ENCODE peak calls at places on chromosomes 3 and 15, in six cellular contexts. One of them, this sample, is unnamed.
A peak's percentile ranks its signal among the peaks of the same experiment; 100 is the strongest.

GRCh38 chr3:80350771-80351170 is 583.0 kb upstream of the ROBO1 start:
- DNase-seq in HepG2: no peak
- DNase-seq in stomach: no peak
- DNase-seq in erythroblast: no peak
- DNase-seq in body of pancreas: no peak
- DNase-seq in lower leg skin: no peak
- DNase-seq in this sample: no peak

GRCh38 chr3:159781867-159782266 is 206.8 kb upstream of the IL12A start:
- DNase-seq in HepG2: no peak
- DNase-seq in stomach: no peak
- DNase-seq in erythroblast: no peak
- DNase-seq in body of pancreas: no peak
- DNase-seq in lower leg skin: no peak
- DNase-seq in this sample: no peak

GRCh38 chr15:45549831-45550230 is 27.3 kb upstream of the SLC30A4 start:
- DNase-seq in HepG2: no peak
- DNase-seq in stomach: no peak
- DNase-seq in erythroblast: no peak
- DNase-seq in body of pancreas: no peak
- DNase-seq in lower leg skin: no peak
- DNase-seq in this sample: no peak

GRCh38 chr3:146536681-146537080 is 7.7 kb downstream of the PLSCR1 start:
- DNase-seq in HepG2: no peak
- DNase-seq in stomach: no peak
- DNase-seq in erythroblast: no peak
- DNase-seq in body of pancreas: no peak
- DNase-seq in lower leg skin: no peak
- DNase-seq in this sample: no peak

GRCh38 chr15:67685008-67685599 is 140.2 kb upstream of the SKOR1 start:
- DNase-seq in HepG2: peak; percentile 25
- DNase-seq in stomach: no peak
- DNase-seq in erythroblast: peak; percentile 63
- DNase-seq in body of pancreas: no peak
- DNase-seq in lower leg skin: no peak
- DNase-seq in this sample: no peak

GRCh38 chr3:76760336-76760735 is 279.6 kb upstream of the ROBO2 start:
- DNase-seq in HepG2: no peak
- DNase-seq in stomach: no peak
- DNase-seq in erythroblast: no peak
- DNase-seq in body of pancreas: no peak
- DNase-seq in lower leg skin: no peak
- DNase-seq in this sample: no peak

GRCh38 chr15:69862540-69862939 is 235.2 kb downstream of the TLE3 start:
- DNase-seq in HepG2: no peak
- DNase-seq in stomach: no peak
- DNase-seq in erythroblast: no peak
- DNase-seq in body of pancreas: no peak
- DNase-seq in lower leg skin: no peak
- DNase-seq in this sample: no peak

GRCh38 chr15:59662260-59662659 is 4.9 kb upstream of the GTF2A2 start:
- DNase-seq in HepG2: no peak
- DNase-seq in stomach: no peak
- DNase-seq in erythroblast: no peak
- DNase-seq in body of pancreas: no peak
- DNase-seq in lower leg skin: no peak
- DNase-seq in this sample: no peak

GRCh38 chr3:118369892-118370491 is 664.7 kb downstream of the IGSF11 start:
- DNase-seq in HepG2: no peak
- DNase-seq in stomach: no peak
- DNase-seq in erythroblast: no peak
- DNase-seq in body of pancreas: no peak
- DNase-seq in lower leg skin: no peak
- DNase-seq in this sample: no peak

GRCh38 chr3:4994823-4995499 is 15.7 kb downstream of the BHLHE40 start:
- DNase-seq in HepG2: peak; percentile 52
- DNase-seq in stomach: peak; percentile 59
- DNase-seq in erythroblast: peak; percentile 65
- DNase-seq in body of pancreas: peak; percentile 66
- DNase-seq in lower leg skin: peak; percentile 95
- DNase-seq in this sample: peak; percentile 52

DNA sequence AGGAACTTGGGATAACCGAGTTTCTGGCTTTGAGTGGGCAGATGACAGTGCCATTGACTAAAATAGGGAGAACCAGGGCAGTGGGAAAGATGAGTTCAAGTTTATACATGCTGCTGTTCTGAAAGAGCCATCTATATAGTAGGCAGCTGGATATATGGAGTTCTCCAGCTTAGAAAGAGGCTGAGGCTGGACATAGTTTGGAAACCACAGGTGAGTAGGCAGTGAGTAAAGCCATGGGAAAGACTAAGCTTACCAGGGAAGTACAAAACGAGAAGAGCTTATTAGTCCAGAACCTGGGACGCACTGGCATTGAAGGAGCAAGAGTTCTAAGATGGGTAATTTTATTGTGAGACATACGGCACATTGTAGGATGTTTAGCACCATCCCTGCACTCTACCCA is 54.2 kb downstream of the MSL2 start:
- DNase-seq in HepG2: no peak
- DNase-seq in stomach: no peak
- DNase-seq in erythroblast: no peak
- DNase-seq in body of pancreas: no peak
- DNase-seq in lower leg skin: no peak
- DNase-seq in this sample: no peak
- TF ChIP-seq POLR2A in HepG2: no peak
- TF ChIP-seq POLR2A in stomach: no peak
- TF ChIP-seq POLR2A in erythroblast: no peak
- TF ChIP-seq POLR2A in body of pancreas: no peak
- TF ChIP-seq POLR2A in lower leg skin: no peak
- TF ChIP-seq POLR2A in this sample: no peak

DNA sequence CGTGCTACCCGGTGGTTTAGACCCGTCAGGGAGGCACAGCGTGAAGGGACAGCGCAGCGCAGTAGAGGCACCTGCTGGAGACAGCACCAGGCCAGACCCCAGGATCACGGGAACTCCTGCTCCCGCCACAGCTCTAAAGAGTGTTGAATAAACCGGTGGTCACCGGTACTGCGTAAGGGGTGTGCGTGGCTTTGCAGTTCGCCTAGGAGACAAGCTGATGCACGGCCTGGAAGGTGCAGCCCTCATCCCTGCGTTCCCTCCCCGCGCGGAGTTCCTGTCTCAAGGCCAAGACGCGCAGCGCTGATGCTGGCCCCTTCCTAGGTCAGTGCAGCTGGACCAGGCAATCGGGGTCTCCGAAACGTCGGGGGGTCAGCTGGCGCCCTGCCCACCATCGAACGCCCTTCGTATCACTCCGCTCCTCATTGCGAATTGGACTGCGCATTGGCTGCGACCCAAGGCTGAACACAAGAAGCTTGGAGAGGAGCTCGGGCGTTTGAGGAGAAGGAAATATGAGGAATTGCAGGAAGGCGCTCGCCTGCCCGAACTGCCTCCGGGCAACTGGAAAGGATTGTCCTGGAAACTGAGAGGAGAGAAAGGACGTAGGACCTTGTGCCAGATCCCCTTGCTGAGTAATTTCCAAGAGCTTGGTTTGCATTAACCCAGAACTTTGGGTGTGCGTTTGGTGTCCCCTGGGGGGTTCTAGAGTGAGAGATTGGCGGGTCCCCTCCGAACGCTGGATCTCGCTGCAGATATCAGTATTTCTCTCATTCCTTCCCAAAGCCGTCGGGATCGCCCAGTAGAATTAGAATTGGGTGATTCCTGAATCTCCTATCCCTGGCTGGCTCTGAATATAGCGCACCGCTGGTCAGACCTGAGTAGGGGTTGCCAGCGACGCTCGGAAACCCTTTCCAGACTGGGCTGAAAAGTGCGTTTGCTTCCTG is 2.3 kb upstream of the SOX14 start:
- DNase-seq in HepG2: no peak
- DNase-seq in stomach: no peak
- DNase-seq in erythroblast: no peak
- DNase-seq in body of pancreas: no peak
- DNase-seq in lower leg skin: no peak
- DNase-seq in this sample: no peak
- TF ChIP-seq POLR2A in HepG2: no peak
- TF ChIP-seq POLR2A in stomach: no peak
- TF ChIP-seq POLR2A in erythroblast: no peak
- TF ChIP-seq POLR2A in body of pancreas: no peak
- TF ChIP-seq POLR2A in lower leg skin: no peak
- TF ChIP-seq POLR2A in this sample: no peak

GRCh38 chr15:74504418-74504817 is 36.6 kb upstream of the ARID3B start:
- DNase-seq in HepG2: no peak
- DNase-seq in stomach: no peak
- DNase-seq in erythroblast: no peak
- DNase-seq in body of pancreas: no peak
- DNase-seq in lower leg skin: no peak
- DNase-seq in this sample: no peak

GRCh38 chr15:74500401-74500800 is 39.4 kb upstream of the UBL7 start:
- DNase-seq in HepG2: no peak
- DNase-seq in stomach: no peak
- DNase-seq in erythroblast: no peak
- DNase-seq in body of pancreas: no peak
- DNase-seq in lower leg skin: no peak
- DNase-seq in this sample: no peak

GRCh38 chr15:74499366-74499765 is 38.4 kb upstream of the UBL7 start:
- DNase-seq in HepG2: no peak
- DNase-seq in stomach: no peak
- DNase-seq in erythroblast: no peak
- DNase-seq in body of pancreas: no peak
- DNase-seq in lower leg skin: no peak
- DNase-seq in this sample: no peak

GRCh38 chr15:74505837-74506514 is 35.0 kb upstream of the ARID3B start:
- DNase-seq in HepG2: no peak
- DNase-seq in stomach: no peak
- DNase-seq in erythroblast: no peak
- DNase-seq in body of pancreas: no peak
- DNase-seq in lower leg skin: no peak
- DNase-seq in this sample: no peak

DNA sequence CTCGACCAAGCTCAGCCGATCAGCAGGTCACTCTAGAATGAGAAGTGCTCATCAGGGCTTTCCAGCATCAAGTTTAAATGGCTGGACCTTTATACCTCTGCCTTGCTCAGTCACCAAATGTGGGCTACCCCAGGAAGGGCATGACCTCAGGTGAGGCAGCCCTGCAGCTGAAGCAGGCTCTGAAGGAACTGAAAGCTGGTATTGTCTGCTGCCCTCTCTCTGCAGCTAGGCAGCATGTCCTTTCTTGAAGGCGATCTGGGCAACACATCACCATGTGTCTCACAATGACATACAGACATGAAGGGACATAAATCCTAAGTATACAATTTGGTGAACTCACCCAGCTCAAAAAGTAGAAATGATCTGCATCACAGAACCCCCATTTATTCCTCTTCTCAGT is 38.7 kb upstream of the ARID3B start:
- DNase-seq in HepG2: no peak
- DNase-seq in stomach: no peak
- DNase-seq in erythroblast: no peak
- DNase-seq in body of pancreas: no peak
- DNase-seq in lower leg skin: no peak
- DNase-seq in this sample: no peak
- TF ChIP-seq POLR2A in HepG2: no peak
- TF ChIP-seq POLR2A in stomach: no peak
- TF ChIP-seq POLR2A in erythroblast: no peak
- TF ChIP-seq POLR2A in body of pancreas: no peak
- TF ChIP-seq POLR2A in lower leg skin: no peak
- TF ChIP-seq POLR2A in this sample: no peak

DNA sequence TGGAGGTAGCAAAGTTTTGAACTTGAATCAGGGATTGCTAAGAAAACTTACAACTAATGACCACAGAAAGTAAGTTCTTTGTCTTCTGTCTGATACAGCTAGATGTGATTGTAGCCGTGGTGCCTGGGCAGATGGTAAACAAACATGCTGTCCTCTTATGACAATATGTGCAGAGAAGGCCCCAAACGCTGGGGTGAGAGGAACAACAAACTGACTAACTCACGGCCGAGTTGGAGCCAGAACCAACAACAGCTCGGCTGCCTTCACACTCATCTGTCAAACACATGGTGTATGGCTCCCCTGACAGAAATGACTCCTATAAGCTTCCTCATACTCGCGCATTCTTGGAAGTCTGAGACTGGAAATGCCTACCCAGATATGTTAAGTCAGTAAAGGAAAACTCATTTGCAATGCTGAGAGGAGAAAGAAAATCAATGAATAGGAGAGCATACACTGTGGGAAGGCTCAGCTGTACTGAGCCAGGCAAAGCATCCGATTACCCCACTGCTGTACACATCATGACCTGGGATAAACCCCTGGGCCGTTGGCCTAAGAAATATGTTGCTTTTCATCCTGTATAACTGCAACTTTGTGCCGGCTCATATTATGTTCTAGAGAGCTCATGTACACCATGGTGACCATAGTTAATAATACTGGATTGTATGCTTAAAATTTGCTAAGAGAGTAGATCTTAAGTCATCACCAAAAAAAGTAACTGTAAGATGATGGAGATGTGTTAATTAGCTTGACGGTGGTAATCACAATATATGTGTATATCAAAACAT is 5.7 kb downstream of the THBS1 start:
- DNase-seq in HepG2: no peak
- DNase-seq in stomach: no peak
- DNase-seq in erythroblast: no peak
- DNase-seq in body of pancreas: no peak
- DNase-seq in lower leg skin: no peak
- DNase-seq in this sample: no peak
- TF ChIP-seq POLR2A in HepG2: no peak
- TF ChIP-seq POLR2A in stomach: no peak
- TF ChIP-seq POLR2A in erythroblast: peak; percentile 4
- TF ChIP-seq POLR2A in body of pancreas: no peak
- TF ChIP-seq POLR2A in lower leg skin: no peak
- TF ChIP-seq POLR2A in this sample: no peak

DNA sequence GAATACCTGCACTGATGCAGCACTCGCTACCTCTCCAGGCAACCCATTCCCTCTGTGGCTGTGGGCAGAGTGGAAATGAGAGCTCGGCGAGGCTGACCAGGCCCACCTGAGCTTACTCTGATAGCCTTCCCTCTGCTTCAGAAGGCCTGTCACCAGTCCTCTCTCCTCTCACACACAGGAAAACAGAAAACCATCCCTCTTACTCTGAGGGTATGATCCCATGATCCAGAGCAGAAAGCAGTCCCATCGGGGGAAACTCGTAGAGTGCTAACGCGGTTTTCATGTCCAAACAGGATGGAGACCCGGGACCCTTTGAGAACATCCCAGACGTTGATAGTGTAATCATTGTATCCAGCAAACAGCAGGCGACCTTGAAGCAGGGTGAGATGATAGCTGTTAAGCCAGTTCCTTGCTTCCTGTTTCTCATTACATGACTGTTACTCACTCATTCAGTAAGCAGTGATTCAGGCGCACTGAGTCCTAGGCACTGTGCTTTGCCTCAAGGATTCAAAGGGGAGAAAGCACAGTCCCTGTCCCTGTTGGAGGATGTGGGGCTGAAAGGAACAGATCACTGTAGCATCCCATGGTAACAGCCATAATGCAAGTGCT is 11.8 kb upstream of the BCL2L10 start:
- DNase-seq in HepG2: peak; percentile 58
- DNase-seq in stomach: no peak
- DNase-seq in erythroblast: no peak
- DNase-seq in body of pancreas: no peak
- DNase-seq in lower leg skin: peak; percentile 66
- DNase-seq in this sample: no peak
- TF ChIP-seq POLR2A in HepG2: no peak
- TF ChIP-seq POLR2A in stomach: no peak
- TF ChIP-seq POLR2A in erythroblast: no peak
- TF ChIP-seq POLR2A in body of pancreas: no peak
- TF ChIP-seq POLR2A in lower leg skin: no peak
- TF ChIP-seq POLR2A in this sample: no peak

This sample was measured in H54.